ENCODE peak calls at places on chromosomes 7 and 10, in six cellular contexts. L, I, E, R, N and Z are unnamed samples.

GRCh38 chr10:52463831-52464230 is 149.8 kb downstream of the DKK1 start:
- DNase-seq in R (no peak), I (no peak), E (no peak), N (no peak), L (no peak), Z (no peak)

GRCh38 chr10:102281103-102281502 is 35.8 kb downstream of the GBF1 start:
- DNase-seq in R (peak), L (no peak), E (no peak), N (no peak), I (peak), Z (no peak)

GRCh38 chr10:4254101-4254994 is 469.3 kb upstream of the KLF6 start:
- DNase-seq in E (no peak), R (peak), I (peak), L (no peak), N (peak), Z (no peak)

GRCh38 chr7:127252380-127252718 is 392 bp downstream of the GRM8 start:
- DNase-seq in L (no peak), I (no peak), E (peak), R (no peak), N (no peak), Z (no peak)

GRCh38 chr7:71886066-71886465 is 526.1 kb downstream of the CALN1 start:
- DNase-seq in E (no peak), L (no peak), R (no peak), N (no peak), I (no peak), Z (no peak)

GRCh38 chr10:102611514-102612095 is 32.7 kb upstream of the TRIM8 start:
- DNase-seq in L (no peak), I (peak), R (no peak), N (no peak), E (no peak), Z (no peak)

GRCh38 chr10:132096223-132096622 is 30.5 kb downstream of the JAKMIP3 start:
- DNase-seq in L (no peak), E (no peak), N (no peak), R (no peak), I (peak), Z (peak)

GRCh38 chr7:47326220-47326619 is 255.7 kb downstream of the TNS3 start:
- DNase-seq in I (peak), N (no peak), L (no peak), E (no peak), R (no peak), Z (no peak)

GRCh38 chr10:59098387-59098786 is 78.1 kb upstream of the PHYHIPL start:
- DNase-seq in E (no peak), N (no peak), I (peak), L (no peak), R (peak), Z (no peak)

GRCh38 chr10:130189466-130190064 is 53.4 kb downstream of the GLRX3 start:
- DNase-seq in I (no peak), N (no peak), L (no peak), R (no peak), E (no peak), Z (no peak)

GRCh38 chr7:16423761-16424160 is 2.4 kb upstream of the CRPPA start:
- DNase-seq in N (no peak), L (no peak), R (no peak), I (no peak), E (no peak), Z (no peak)

GRCh38 chr7:146510088-146510680 is 393.6 kb downstream of the CNTNAP2 start:
- DNase-seq in E (no peak), R (no peak), N (no peak), L (no peak), I (no peak), Z (no peak)

GRCh38 chr10:75894761-75895160 is 463.3 kb downstream of the LRMDA start:
- DNase-seq in L (no peak), N (no peak), E (no peak), I (no peak), R (no peak), Z (no peak)

GRCh38 chr10:20694296-20694695 is 202.8 kb downstream of the NEBL start:
- DNase-seq in N (no peak), L (no peak), E (no peak), I (no peak), R (no peak), Z (no peak)

GRCh38 chr7:65037740-65038678 is 31.5 kb upstream of the ERV3-1 start:
- DNase-seq in I (peak), R (peak), L (peak), N (peak), E (peak), Z (peak)
- TF ChIP-seq CTCF in I (no peak), R (no peak), L (no peak), N (no peak), E (peak), Z (no peak)

DNA sequence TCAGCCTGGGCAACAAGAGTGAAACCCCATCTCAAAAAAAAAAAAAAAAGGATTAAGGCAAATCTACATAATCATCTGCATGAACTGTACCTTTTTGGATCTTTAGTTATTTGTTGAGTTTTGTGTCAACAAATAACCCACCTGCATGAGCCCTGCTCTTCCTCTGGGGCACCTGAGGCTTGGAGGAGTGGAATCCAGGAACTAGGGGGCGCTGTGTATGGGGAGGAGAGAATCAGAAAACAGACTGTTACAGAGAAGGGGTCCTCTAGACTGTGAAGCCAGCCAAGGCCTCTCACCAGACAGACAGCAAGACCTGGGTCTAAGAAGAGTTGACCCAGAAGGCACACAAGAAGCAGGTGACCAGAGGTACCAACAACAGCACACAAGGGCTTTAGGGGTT is 682.8 kb upstream of the NRP1 start:
- DNase-seq in E (no peak), I (no peak), L (no peak), R (peak), N (no peak), Z (no peak)
- TF ChIP-seq CTCF in E (peak), I (no peak), L (no peak), R (peak), N (no peak), Z (no peak)

GRCh38 chr7:39910108-39910869 is 39.8 kb upstream of the CDK13 start:
- DNase-seq in L (no peak), N (peak), E (no peak), I (peak), R (peak), Z (peak)
- TF ChIP-seq CTCF in L (no peak), N (no peak), E (no peak), I (no peak), R (no peak), Z (no peak)

GRCh38 chr10:101073631-101074030 is 11.8 kb downstream of the KAZALD1 start:
- DNase-seq in L (no peak), I (no peak), E (no peak), R (no peak), N (no peak), Z (no peak)
- TF ChIP-seq CTCF in L (no peak), I (no peak), E (no peak), R (no peak), N (no peak), Z (no peak)

GRCh38 chr7:837001-837400 is 4.7 kb downstream of the SUN1 start:
- DNase-seq in E (no peak), R (no peak), I (no peak), N (no peak), L (peak), Z (no peak)

GRCh38 chr7:835491-836401 is 3.5 kb downstream of the SUN1 start:
- DNase-seq in I (no peak), R (no peak), N (no peak), L (no peak), E (no peak), Z (peak)

GRCh38 chr7:835021-835420 is 2.7 kb downstream of the SUN1 start:
- DNase-seq in L (no peak), N (no peak), E (no peak), I (no peak), R (no peak), Z (no peak)

GRCh38 chr7:834277-834676 is 2.0 kb downstream of the SUN1 start:
- DNase-seq in N (no peak), L (no peak), R (no peak), E (no peak), I (no peak), Z (no peak)

DNA sequence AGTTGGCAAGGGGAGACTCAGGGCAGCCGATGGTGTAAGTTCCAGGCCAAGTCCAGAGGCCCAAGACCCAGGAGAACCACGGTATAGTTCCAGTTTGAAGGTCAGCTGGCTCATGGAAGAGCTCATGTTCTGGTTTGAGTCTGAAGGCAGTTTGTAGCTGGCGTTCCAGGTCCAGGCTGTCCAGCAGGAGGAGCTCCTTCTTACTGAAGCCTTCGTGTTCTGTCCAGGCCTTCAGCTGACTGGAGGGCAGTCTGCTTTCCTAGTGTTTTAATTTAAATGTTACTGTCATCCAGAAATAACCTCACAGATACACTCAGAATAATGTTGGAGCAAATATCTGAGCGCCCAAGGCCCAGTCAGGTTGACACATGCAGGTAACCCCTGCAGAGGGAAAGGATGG is 4.2 kb downstream of the SUN1 start:
- DNase-seq in R (no peak), L (peak), N (no peak), E (peak), I (peak), Z (peak)
- TF ChIP-seq CTCF in R (peak), L (peak), N (peak), E (peak), I (peak), Z (peak)